ENCODE peak calls at places on chromosome 10, in four cellular contexts. F is T follicular helper cell; M is retinal pigment epithelial cell; T is activated CD4-positive, alpha-beta T cell treated with anti-CD3 and anti-CD28 coated beads, Interleukin-2, amount 50 U/mL, for 4 hours. G is an unnamed sample.

GRCh38 chr10:16894834-16895233 is 77.6 kb upstream of the RSU1 start:
- DNase-seq in M (no peak), F (no peak), T (no peak), G (no peak)

GRCh38 chr10:21030096-21030495 is 133.0 kb upstream of the NEBL start:
- DNase-seq in M (no peak), T (no peak), F (no peak), G (no peak)

GRCh38 chr10:70785190-70785589 is at the start of gene TBATA:
- DNase-seq in M (no peak), F (no peak), T (no peak), G (no peak)

GRCh38 chr10:104325436-104326430 is 12.5 kb downstream of the ITPRIP start:
- DNase-seq in T (no peak), F (no peak), M (peak; percentile 78), G (no peak)

GRCh38 chr10:88042162-88043100 is 179.0 kb downstream of the PTEN start:
- DNase-seq in F (no peak), M (no peak), T (no peak), G (no peak)

GRCh38 chr10:86233131-86233530 is 133.5 kb downstream of the GRID1 start:
- DNase-seq in M (no peak), F (no peak), T (no peak), G (no peak)

GRCh38 chr10:80158598-80159127 is 26.1 kb downstream of the PLAC9 start:
- DNase-seq in F (no peak), T (no peak), M (peak; percentile 95), G (peak; percentile 70)

GRCh38 chr10:68600041-68600778 is 40.1 kb downstream of the TET1 start:
- DNase-seq in T (peak; percentile 7), M (peak; percentile 83), F (peak; percentile 12), G (peak; percentile 18)

GRCh38 chr10:18719811-18720210 is 60.6 kb downstream of the ARL5B start:
- DNase-seq in F (no peak), M (peak; percentile 10), T (no peak), G (no peak)

GRCh38 chr10:43045246-43045621 is 31.6 kb upstream of the RET start:
- DNase-seq in F (no peak), T (no peak), M (no peak), G (no peak)

GRCh38 chr10:51117794-51118193 is 43.5 kb downstream of the PRKG1 start:
- DNase-seq in F (no peak), M (no peak), T (no peak), G (no peak)

GRCh38 chr10:31242902-31243301 is 76.1 kb upstream of the ZEB1 start:
- DNase-seq in T (peak; percentile 55), F (no peak), M (peak; percentile 53), G (peak; percentile 82)

GRCh38 chr10:125158528-125159485 is 1.6 kb downstream of the CTBP2 start:
- DNase-seq in F (no peak), T (no peak), M (no peak), G (no peak)

GRCh38 chr10:28913850-28914249 is 236.5 kb downstream of the BAMBI start:
- DNase-seq in F (no peak), T (no peak), M (no peak), G (peak; percentile 72)

GRCh38 chr10:101453791-101454718 is 100.1 kb downstream of the BTRC start:
- DNase-seq in F (no peak), T (no peak), M (no peak), G (no peak)

GRCh38 chr10:120854388-120854787 is 3.2 kb downstream of the WDR11 start:
- DNase-seq in F (no peak), M (no peak), T (no peak), G (no peak)

GRCh38 chr10:45550903-45551302 is 121.7 kb downstream of the ZFAND4 start:
- DNase-seq in M (no peak), F (no peak), T (no peak), G (no peak)

GRCh38 chr10:122510326-122510725 is 49.0 kb downstream of the HTRA1 start:
- DNase-seq in F (no peak), M (peak; percentile 15), T (no peak), G (no peak)

GRCh38 chr10:84293574-84294016 is 34.8 kb upstream of the CCSER2 start:
- DNase-seq in T (no peak), M (no peak), F (no peak), G (no peak)

GRCh38 chr10:62733654-62734293 is 70.7 kb upstream of the ADO start:
- DNase-seq in F (no peak), M (no peak), T (no peak), G (no peak)

GRCh38 chr10:114228156-114228555 is 10.9 kb upstream of the VWA2 start:
- DNase-seq in M (no peak), T (no peak), F (no peak), G (no peak)

GRCh38 chr10:13792011-13792410 is 205.2 kb downstream of the PRPF18 start:
- DNase-seq in F (no peak), T (no peak), M (no peak), G (no peak)

GRCh38 chr10:3496138-3496537 is 288.9 kb downstream of the KLF6 start:
- DNase-seq in M (no peak), T (no peak), F (no peak), G (no peak)

GRCh38 chr10:36188054-36188453 is 546.0 kb upstream of the FZD8 start:
- DNase-seq in M (no peak), T (no peak), F (no peak), G (no peak)

GRCh38 chr10:116683061-116683601 is 59.2 kb downstream of the HSPA12A start:
- DNase-seq in F (no peak), T (no peak), M (no peak), G (peak; percentile 49)

G was measured in epithelial cell of proximal tubule.